ENCODE peak calls at places on chromosomes 16 and 17, in seven cellular contexts. Z is SHP77 treated with DMSO at 0.1 percent for 48 hours; N is CD4-positive, alpha-beta memory T cell; U is T-helper 1 cell; W is GM13977; G is esophagus muscularis mucosa; Q is ELR. M is an unnamed sample.

GRCh38 chr17:67717624-67718324 is at the start of gene NOL11:
- DNase-seq in Z (peak; percentile 94), U (peak; percentile 99), G (peak; percentile 99), Q (peak; percentile 99), N (peak; percentile 99), W (peak; percentile 95), M (peak; percentile 98)

GRCh38 chr16:77434365-77435239 is at the start of gene ADAMTS18:
- DNase-seq in W (no peak), Q (no peak), N (no peak), Z (no peak), U (no peak), G (no peak), M (no peak)

GRCh38 chr16:68406458-68407041 is 41.8 kb downstream of the SMPD3 start:
- DNase-seq in G (no peak), W (no peak), U (no peak), Z (no peak), Q (peak; percentile 44), N (no peak), M (no peak)

GRCh38 chr16:80741716-80742115 is 62.7 kb downstream of the CDYL2 start:
- DNase-seq in W (no peak), Z (no peak), G (no peak), N (no peak), Q (no peak), U (no peak), M (no peak)

GRCh38 chr17:55330344-55330933 is 65.7 kb downstream of the HLF start:
- DNase-seq in Q (no peak), W (no peak), Z (no peak), N (no peak), U (no peak), G (no peak), M (no peak)

GRCh38 chr16:59909262-59909661 is 1175.1 kb upstream of the GOT2 start:
- DNase-seq in G (no peak), N (no peak), Q (peak; percentile 17), U (no peak), W (no peak), Z (no peak), M (no peak)

GRCh38 chr17:61388561-61389356 is 10.9 kb upstream of the TBX2 start:
- DNase-seq in N (no peak), W (no peak), U (no peak), G (no peak), Q (no peak), Z (no peak), M (no peak)

GRCh38 chr16:50480206-50480605 is 68.0 kb upstream of the NKD1 start:
- DNase-seq in Q (no peak), Z (no peak), U (no peak), W (no peak), G (no peak), N (no peak), M (no peak)

GRCh38 chr17:78458739-78459335 is 80.4 kb downstream of the PGS1 start:
- DNase-seq in W (no peak), Q (no peak), G (no peak), U (no peak), N (no peak), Z (no peak), M (no peak)

GRCh38 chr16:56409195-56409594 is 16.1 kb downstream of the AMFR start:
- DNase-seq in U (no peak), Q (peak; percentile 68), G (no peak), N (no peak), Z (no peak), W (no peak), M (no peak)

GRCh38 chr16:5709889-5710288 is 612.3 kb upstream of the EEF2KMT start:
- DNase-seq in G (no peak), N (no peak), U (no peak), Q (no peak), Z (no peak), W (no peak), M (no peak)